ENCODE peak calls at places on chromosomes 5 and 9, in six cellular contexts. B, H, C, J, X and O are unnamed samples.

GRCh38 chr5:158013939-158014338 is 155.0 kb upstream of the CLINT1 start:
- DNase-seq in B (peak), H (no peak), C (no peak), J (no peak), X (no peak), O (peak)

GRCh38 chr5:88868453-88869068 is 14.4 kb downstream of the MEF2C start:
- DNase-seq in B (no peak), H (no peak), C (no peak), J (no peak), X (no peak), O (no peak)

GRCh38 chr5:170437621-170438375 is 48.6 kb upstream of the KCNMB1 start:
- DNase-seq in B (no peak), H (no peak), C (no peak), J (no peak), X (no peak), O (no peak)

GRCh38 chr5:135107101-135107500 is 73.1 kb upstream of the PITX1 start:
- DNase-seq in B (no peak), H (no peak), C (no peak), J (no peak), X (no peak), O (no peak)

GRCh38 chr9:138105561-138106505 is 228.3 kb downstream of the CACNA1B start:
- DNase-seq in B (no peak), H (no peak), C (no peak), J (no peak), X (no peak), O (no peak)

GRCh38 chr5:107295914-107296313 is 374.8 kb downstream of the EFNA5 start:
- DNase-seq in B (no peak), H (no peak), C (no peak), J (no peak), X (no peak), O (no peak)

GRCh38 chr9:126169736-126170135 is 156.9 kb upstream of the MVB12B start:
- DNase-seq in B (no peak), H (no peak), C (no peak), J (no peak), X (no peak), O (no peak)

GRCh38 chr5:6517494-6517893 is 68.8 kb downstream of the UBE2QL1 start:
- DNase-seq in B (no peak), H (no peak), C (no peak), J (no peak), X (no peak), O (no peak)

GRCh38 chr9:132283863-132284262 is 70.9 kb downstream of the SETX start:
- DNase-seq in B (no peak), H (no peak), C (no peak), J (no peak), X (no peak), O (no peak)

GRCh38 chr9:96161819-96162218 is 140.2 kb downstream of the HSD17B3 start:
- DNase-seq in B (no peak), H (no peak), C (no peak), J (no peak), X (no peak), O (no peak)

GRCh38 chr5:135826994-135827671 is 7.3 kb upstream of the SLC25A48 start:
- DNase-seq in B (no peak), H (no peak), C (no peak), J (no peak), X (no peak), O (no peak)

GRCh38 chr5:16238018-16238417 is 58.4 kb upstream of the MARCHF11 start:
- DNase-seq in B (no peak), H (no peak), C (no peak), J (no peak), X (no peak), O (no peak)

GRCh38 chr5:126694403-126694802 is 82.5 kb upstream of the LMNB1 start:
- DNase-seq in B (no peak), H (no peak), C (no peak), J (no peak), X (no peak), O (no peak)

GRCh38 chr5:107542428-107542827 is 128.3 kb downstream of the EFNA5 start:
- DNase-seq in B (peak), H (peak), C (peak), J (no peak), X (no peak), O (no peak)

GRCh38 chr9:15469406-15469805 is 41.4 kb downstream of the PSIP1 start:
- DNase-seq in B (no peak), H (no peak), C (no peak), J (no peak), X (no peak), O (no peak)

GRCh38 chr5:83471405-83472212 is at the start of gene VCAN:
- DNase-seq in B (no peak), H (no peak), C (peak), J (no peak), X (no peak), O (no peak)

GRCh38 chr5:32942225-32942989 is 231.3 kb downstream of the NPR3 start:
- DNase-seq in B (peak), H (no peak), C (peak), J (no peak), X (peak), O (peak)

GRCh38 chr9:109967651-109968331 is 187.8 kb downstream of the PALM2AKAP2 start:
- DNase-seq in B (no peak), H (peak), C (no peak), J (no peak), X (no peak), O (no peak)

GRCh38 chr9:83444110-83444509 is 94.1 kb downstream of the FRMD3 start:
- DNase-seq in B (no peak), H (no peak), C (no peak), J (no peak), X (no peak), O (no peak)

GRCh38 chr9:6757988-6758417 is 230 bp downstream of the KDM4C start:
- DNase-seq in B (no peak), H (no peak), C (no peak), J (no peak), X (peak), O (no peak)

GRCh38 chr9:17484906-17485305 is 94.0 kb upstream of the SH3GL2 start:
- DNase-seq in B (no peak), H (no peak), C (no peak), J (no peak), X (no peak), O (no peak)

GRCh38 chr9:84773023-84773422 is 103.5 kb downstream of the NTRK2 start:
- DNase-seq in B (no peak), H (no peak), C (no peak), J (no peak), X (no peak), O (no peak)

GRCh38 chr5:51731641-51732040 is 348.4 kb downstream of the ISL1 start:
- DNase-seq in B (no peak), H (no peak), C (no peak), J (no peak), X (no peak), O (no peak)

DNA sequence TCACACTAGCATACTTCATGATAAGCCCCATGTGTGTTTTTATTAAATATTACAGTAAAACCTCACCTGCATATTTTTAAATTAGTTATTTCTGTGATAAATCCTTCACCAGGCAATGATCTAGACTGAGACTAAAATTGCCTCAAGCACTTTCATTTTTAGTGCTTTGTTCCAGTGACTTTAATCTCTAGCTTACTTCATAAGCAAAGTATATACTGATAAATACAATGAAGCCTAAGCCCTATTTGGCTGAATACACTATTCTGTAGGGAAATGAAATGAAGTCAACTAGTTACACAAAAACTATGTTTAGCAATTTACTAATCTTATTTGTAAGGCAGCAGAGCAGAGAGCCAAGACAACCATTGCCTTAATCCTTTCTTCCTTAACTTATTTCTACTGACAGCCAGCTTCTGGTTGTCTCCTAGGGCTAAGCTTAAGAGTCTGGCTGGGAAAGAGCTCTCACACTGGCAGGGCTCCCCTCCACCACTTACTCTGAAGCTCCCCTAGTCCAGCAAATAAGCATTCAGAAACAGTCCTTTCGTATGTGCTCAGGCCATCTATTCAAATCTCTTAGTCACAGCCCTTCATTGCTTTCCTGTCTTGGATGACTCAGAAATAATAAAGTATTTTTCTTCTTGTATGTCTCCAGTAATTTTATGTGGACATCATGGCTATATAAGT is 31.4 kb upstream of the MTAP start:
- DNase-seq in B (no peak), H (no peak), C (peak), J (no peak), X (no peak), O (no peak)
- H3K4me3 ChIP-seq in B (no peak), H (no peak), C (no peak), J (no peak), X (no peak), O (no peak)

GRCh38 chr5:168985454-168985853 is 315.5 kb downstream of the SLIT3 start:
- DNase-seq in B (no peak), H (no peak), C (no peak), J (no peak), X (no peak), O (no peak)
- TF ChIP-seq ZNF274 in B (no peak), H (no peak), C (no peak), J (no peak), X (no peak), O (no peak)

GRCh38 chr5:82365026-82365425 is 86.9 kb upstream of the RPS23 start:
- DNase-seq in B (no peak), H (no peak), C (no peak), J (no peak), X (no peak), O (no peak)
- H3K4me3 ChIP-seq in B (no peak), H (no peak), C (no peak), J (no peak), X (no peak), O (no peak)

DNA sequence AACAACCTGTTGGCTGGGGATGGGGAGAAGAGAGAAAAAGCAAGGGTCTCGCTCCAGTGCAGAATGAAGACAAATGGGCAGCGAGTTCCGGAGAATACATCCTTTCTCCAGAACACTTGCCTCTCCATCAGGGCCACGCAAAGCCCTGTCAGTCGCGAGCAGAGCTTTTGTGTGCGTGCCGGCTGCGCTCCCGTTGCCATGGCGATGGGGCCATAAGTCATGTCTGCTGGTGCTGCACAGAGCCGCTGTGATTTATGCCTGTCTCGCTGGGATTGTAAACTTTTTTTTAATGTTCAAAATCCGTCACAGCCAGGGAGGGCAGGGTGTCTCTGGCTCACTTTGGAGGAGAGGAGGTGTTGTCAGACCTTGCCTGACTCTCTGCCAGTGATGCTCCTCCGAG is 272.7 kb downstream of the TRIM32 start:
- DNase-seq in B (no peak), H (no peak), C (no peak), J (no peak), X (no peak), O (no peak)
- TF ChIP-seq ZNF274 in B (no peak), H (no peak), C (no peak), J (no peak), X (no peak), O (no peak)

GRCh38 chr5:149299451-149300054 is 27.9 kb downstream of the AFAP1L1 start:
- DNase-seq in B (peak), H (no peak), C (no peak), J (no peak), X (no peak), O (no peak)
- H3K4me3 ChIP-seq in B (no peak), H (no peak), C (no peak), J (no peak), X (no peak), O (no peak)

GRCh38 chr5:1549631-1550030 is 25.9 kb upstream of the LPCAT1 start:
- DNase-seq in B (no peak), H (no peak), C (no peak), J (no peak), X (peak), O (no peak)

GRCh38 chr5:1551913-1552312 is 28.2 kb upstream of the LPCAT1 start:
- DNase-seq in B (no peak), H (no peak), C (no peak), J (no peak), X (peak), O (no peak)

GRCh38 chr5:1548702-1549523 is 25.2 kb upstream of the LPCAT1 start:
- DNase-seq in B (no peak), H (no peak), C (no peak), J (no peak), X (peak), O (no peak)

GRCh38 chr5:1551426-1551825 is 27.7 kb upstream of the LPCAT1 start:
- DNase-seq in B (no peak), H (no peak), C (no peak), J (no peak), X (peak), O (no peak)

GRCh38 chr5:1550287-1551076 is 26.7 kb upstream of the LPCAT1 start:
- DNase-seq in B (no peak), H (no peak), C (no peak), J (no peak), X (peak), O (no peak)
- TF ChIP-seq ZNF274 in B (no peak), H (no peak), C (no peak), J (no peak), X (no peak), O (no peak)

GRCh38 chr9:113622038-113622437 is 158.5 kb downstream of the RGS3 start:
- DNase-seq in B (no peak), H (no peak), C (no peak), J (no peak), X (no peak), O (no peak)

GRCh38 chr9:113619156-113619861 is 155.8 kb downstream of the RGS3 start:
- DNase-seq in B (no peak), H (no peak), C (no peak), J (no peak), X (no peak), O (no peak)

GRCh38 chr9:113621309-113621791 is 157.8 kb downstream of the RGS3 start:
- DNase-seq in B (no peak), H (no peak), C (no peak), J (no peak), X (no peak), O (peak)

GRCh38 chr9:113620377-113621161 is 157.0 kb downstream of the RGS3 start:
- DNase-seq in B (peak), H (no peak), C (peak), J (peak), X (no peak), O (peak)

GRCh38 chr9:113620016-113620376 is 156.5 kb downstream of the RGS3 start:
- DNase-seq in B (no peak), H (no peak), C (no peak), J (no peak), X (no peak), O (no peak)
- H3K4me3 ChIP-seq in B (no peak), H (no peak), C (no peak), J (no peak), X (no peak), O (no peak)

DNA sequence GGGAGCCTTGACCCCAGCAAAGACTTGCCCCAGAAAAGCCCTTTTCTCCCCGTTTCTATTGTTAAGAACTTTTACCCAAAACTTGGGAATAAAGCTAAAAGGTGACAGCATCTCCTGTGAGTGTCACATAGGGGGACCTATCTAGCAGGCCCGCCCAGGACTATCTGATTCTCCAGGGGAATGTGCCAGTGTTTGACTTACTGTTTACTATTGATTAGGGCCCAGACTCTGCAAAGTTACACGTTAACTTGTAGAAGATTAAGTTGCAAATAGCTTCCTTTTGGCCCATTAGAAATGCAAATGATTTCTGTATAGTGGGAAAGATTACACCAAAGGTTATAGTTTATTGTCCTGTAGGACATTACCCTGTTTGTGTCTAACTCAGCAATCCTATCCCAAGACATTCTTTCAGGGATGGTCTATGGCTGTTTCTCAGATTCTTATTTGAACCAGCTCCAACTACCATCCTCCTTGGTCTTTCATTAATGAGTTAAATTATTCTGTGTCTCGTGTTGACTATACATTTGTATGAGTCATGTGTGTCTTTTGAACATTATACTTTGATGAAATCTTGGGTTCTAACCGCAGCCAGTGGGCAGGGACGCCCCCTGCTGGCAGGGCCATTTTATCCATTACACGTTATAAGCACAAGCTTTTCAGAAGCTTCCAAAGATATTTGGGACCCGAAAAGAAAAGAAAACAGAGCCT is 60.7 kb downstream of the HRH2 start:
- DNase-seq in B (no peak), H (no peak), C (peak), J (no peak), X (peak), O (peak)
- TF ChIP-seq ZNF274 in B (no peak), H (no peak), C (no peak), J (no peak), X (no peak), O (no peak)

GRCh38 chr9:121652037-121652837 is 803 bp downstream of the DAB2IP start:
- DNase-seq in B (no peak), H (no peak), C (no peak), J (no peak), X (no peak), O (no peak)
- H3K4me3 ChIP-seq in B (peak), H (no peak), C (peak), J (peak), X (no peak), O (peak)